ENCODE peak calls at places on chromosome 20, in eight cellular contexts. One of them, this sample, is unnamed.

GRCh38 chr20:46458891-46459750 is 52.7 kb upstream of the ELMO2 start:
- DNase-seq in cardiac fibroblast: no peak
- DNase-seq in activated T-helper 1 cell treated with anti-CD3 and anti-CD28 coated beads, Interleukin-2, amount 50 U/mL, for 16 hours: no peak
- DNase-seq in T-helper 1 cell: no peak
- DNase-seq in AG08396: peak
- DNase-seq in effector CD4-positive, alpha-beta T cell: no peak
- DNase-seq in HT1080: no peak
- DNase-seq in fibroblast of pulmonary artery: peak
- DNase-seq in this sample: no peak

GRCh38 chr20:61844621-61845020 is 221.1 kb downstream of the TAF4 start:
- DNase-seq in activated T-helper 1 cell treated with anti-CD3 and anti-CD28 coated beads, Interleukin-2, amount 50 U/mL, for 16 hours: no peak
- DNase-seq in T-helper 1 cell: no peak
- DNase-seq in cardiac fibroblast: no peak
- DNase-seq in AG08396: no peak
- DNase-seq in HT1080: no peak
- DNase-seq in effector CD4-positive, alpha-beta T cell: no peak
- DNase-seq in fibroblast of pulmonary artery: no peak
- DNase-seq in this sample: no peak

GRCh38 chr20:35462351-35462750 is 7.0 kb downstream of the CEP250 start:
- DNase-seq in fibroblast of pulmonary artery: no peak
- DNase-seq in cardiac fibroblast: no peak
- DNase-seq in AG08396: no peak
- DNase-seq in T-helper 1 cell: no peak
- DNase-seq in activated T-helper 1 cell treated with anti-CD3 and anti-CD28 coated beads, Interleukin-2, amount 50 U/mL, for 16 hours: no peak
- DNase-seq in effector CD4-positive, alpha-beta T cell: no peak
- DNase-seq in HT1080: no peak
- DNase-seq in this sample: no peak

GRCh38 chr20:18388860-18389259 is 78.0 kb downstream of the DZANK1 start:
- DNase-seq in HT1080: peak
- DNase-seq in T-helper 1 cell: no peak
- DNase-seq in AG08396: peak
- DNase-seq in cardiac fibroblast: peak
- DNase-seq in fibroblast of pulmonary artery: peak
- DNase-seq in activated T-helper 1 cell treated with anti-CD3 and anti-CD28 coated beads, Interleukin-2, amount 50 U/mL, for 16 hours: no peak
- DNase-seq in effector CD4-positive, alpha-beta T cell: no peak
- DNase-seq in this sample: no peak

GRCh38 chr20:43567477-43567876 is 8.7 kb downstream of the SGK2 start:
- DNase-seq in T-helper 1 cell: no peak
- DNase-seq in fibroblast of pulmonary artery: no peak
- DNase-seq in HT1080: no peak
- DNase-seq in effector CD4-positive, alpha-beta T cell: no peak
- DNase-seq in AG08396: no peak
- DNase-seq in activated T-helper 1 cell treated with anti-CD3 and anti-CD28 coated beads, Interleukin-2, amount 50 U/mL, for 16 hours: no peak
- DNase-seq in cardiac fibroblast: no peak
- DNase-seq in this sample: no peak

GRCh38 chr20:1811621-1812498 is 83.3 kb upstream of the SIRPA start:
- DNase-seq in effector CD4-positive, alpha-beta T cell: no peak
- DNase-seq in T-helper 1 cell: no peak
- DNase-seq in AG08396: no peak
- DNase-seq in cardiac fibroblast: no peak
- DNase-seq in activated T-helper 1 cell treated with anti-CD3 and anti-CD28 coated beads, Interleukin-2, amount 50 U/mL, for 16 hours: no peak
- DNase-seq in fibroblast of pulmonary artery: no peak
- DNase-seq in HT1080: no peak
- DNase-seq in this sample: no peak

GRCh38 chr20:34713194-34713943 is 9.2 kb downstream of the TP53INP2 start:
- DNase-seq in activated T-helper 1 cell treated with anti-CD3 and anti-CD28 coated beads, Interleukin-2, amount 50 U/mL, for 16 hours: no peak
- DNase-seq in fibroblast of pulmonary artery: peak
- DNase-seq in HT1080: peak
- DNase-seq in effector CD4-positive, alpha-beta T cell: no peak
- DNase-seq in AG08396: peak
- DNase-seq in T-helper 1 cell: no peak
- DNase-seq in cardiac fibroblast: peak
- DNase-seq in this sample: peak

GRCh38 chr20:25538838-25539665 is 46.3 kb downstream of the NINL start:
- DNase-seq in HT1080: no peak
- DNase-seq in activated T-helper 1 cell treated with anti-CD3 and anti-CD28 coated beads, Interleukin-2, amount 50 U/mL, for 16 hours: no peak
- DNase-seq in effector CD4-positive, alpha-beta T cell: no peak
- DNase-seq in fibroblast of pulmonary artery: no peak
- DNase-seq in cardiac fibroblast: no peak
- DNase-seq in T-helper 1 cell: no peak
- DNase-seq in AG08396: no peak
- DNase-seq in this sample: no peak

GRCh38 chr20:46683939-46684750 is 5.1 kb downstream of the TP53RK start:
- DNase-seq in AG08396: peak
- DNase-seq in HT1080: no peak
- DNase-seq in cardiac fibroblast: peak
- DNase-seq in fibroblast of pulmonary artery: peak
- DNase-seq in effector CD4-positive, alpha-beta T cell: no peak
- DNase-seq in T-helper 1 cell: no peak
- DNase-seq in activated T-helper 1 cell treated with anti-CD3 and anti-CD28 coated beads, Interleukin-2, amount 50 U/mL, for 16 hours: no peak
- DNase-seq in this sample: no peak

GRCh38 chr20:10761786-10762185 is 88.0 kb upstream of the JAG1 start:
- DNase-seq in cardiac fibroblast: peak
- DNase-seq in AG08396: no peak
- DNase-seq in fibroblast of pulmonary artery: peak
- DNase-seq in effector CD4-positive, alpha-beta T cell: no peak
- DNase-seq in T-helper 1 cell: no peak
- DNase-seq in HT1080: peak
- DNase-seq in activated T-helper 1 cell treated with anti-CD3 and anti-CD28 coated beads, Interleukin-2, amount 50 U/mL, for 16 hours: no peak
- DNase-seq in this sample: no peak

GRCh38 chr20:49854190-49854875 is 41.7 kb downstream of the SLC9A8 start:
- DNase-seq in fibroblast of pulmonary artery: no peak
- DNase-seq in T-helper 1 cell: no peak
- DNase-seq in AG08396: no peak
- DNase-seq in activated T-helper 1 cell treated with anti-CD3 and anti-CD28 coated beads, Interleukin-2, amount 50 U/mL, for 16 hours: no peak
- DNase-seq in HT1080: no peak
- DNase-seq in effector CD4-positive, alpha-beta T cell: no peak
- DNase-seq in cardiac fibroblast: no peak
- DNase-seq in this sample: no peak

GRCh38 chr20:46406200-46406985 is at the start of gene ELMO2:
- DNase-seq in cardiac fibroblast: peak
- DNase-seq in T-helper 1 cell: peak
- DNase-seq in activated T-helper 1 cell treated with anti-CD3 and anti-CD28 coated beads, Interleukin-2, amount 50 U/mL, for 16 hours: peak
- DNase-seq in effector CD4-positive, alpha-beta T cell: peak
- DNase-seq in HT1080: peak
- DNase-seq in AG08396: peak
- DNase-seq in fibroblast of pulmonary artery: peak
- DNase-seq in this sample: peak

GRCh38 chr20:32743237-32744112 is at the start of gene COMMD7:
- DNase-seq in T-helper 1 cell: peak
- DNase-seq in cardiac fibroblast: peak
- DNase-seq in AG08396: peak
- DNase-seq in fibroblast of pulmonary artery: peak
- DNase-seq in activated T-helper 1 cell treated with anti-CD3 and anti-CD28 coated beads, Interleukin-2, amount 50 U/mL, for 16 hours: peak
- DNase-seq in HT1080: peak
- DNase-seq in effector CD4-positive, alpha-beta T cell: peak
- DNase-seq in this sample: peak

GRCh38 chr20:38827770-38828281 is 22.3 kb downstream of the PPP1R16B start:
- DNase-seq in HT1080: no peak
- DNase-seq in T-helper 1 cell: no peak
- DNase-seq in cardiac fibroblast: peak
- DNase-seq in effector CD4-positive, alpha-beta T cell: no peak
- DNase-seq in fibroblast of pulmonary artery: peak
- DNase-seq in activated T-helper 1 cell treated with anti-CD3 and anti-CD28 coated beads, Interleukin-2, amount 50 U/mL, for 16 hours: no peak
- DNase-seq in AG08396: no peak
- DNase-seq in this sample: no peak

GRCh38 chr20:53599378-53599777 is 5.7 kb upstream of the ZNF217 start:
- DNase-seq in fibroblast of pulmonary artery: no peak
- DNase-seq in cardiac fibroblast: no peak
- DNase-seq in activated T-helper 1 cell treated with anti-CD3 and anti-CD28 coated beads, Interleukin-2, amount 50 U/mL, for 16 hours: no peak
- DNase-seq in HT1080: no peak
- DNase-seq in effector CD4-positive, alpha-beta T cell: no peak
- DNase-seq in AG08396: no peak
- DNase-seq in T-helper 1 cell: no peak
- DNase-seq in this sample: no peak

GRCh38 chr20:32189691-32190607 is 17.6 kb downstream of the PLAGL2 start:
- DNase-seq in cardiac fibroblast: peak
- DNase-seq in activated T-helper 1 cell treated with anti-CD3 and anti-CD28 coated beads, Interleukin-2, amount 50 U/mL, for 16 hours: peak
- DNase-seq in effector CD4-positive, alpha-beta T cell: peak
- DNase-seq in HT1080: no peak
- DNase-seq in T-helper 1 cell: no peak
- DNase-seq in AG08396: peak
- DNase-seq in fibroblast of pulmonary artery: no peak
- DNase-seq in this sample: no peak

GRCh38 chr20:32481311-32482103 is 103.6 kb downstream of the NOL4L start:
- DNase-seq in effector CD4-positive, alpha-beta T cell: no peak
- DNase-seq in HT1080: no peak
- DNase-seq in fibroblast of pulmonary artery: no peak
- DNase-seq in AG08396: no peak
- DNase-seq in cardiac fibroblast: no peak
- DNase-seq in activated T-helper 1 cell treated with anti-CD3 and anti-CD28 coated beads, Interleukin-2, amount 50 U/mL, for 16 hours: no peak
- DNase-seq in T-helper 1 cell: no peak
- DNase-seq in this sample: no peak

GRCh38 chr20:59765599-59766177 is 161.3 kb downstream of the PHACTR3 start:
- DNase-seq in HT1080: no peak
- DNase-seq in cardiac fibroblast: no peak
- DNase-seq in T-helper 1 cell: peak
- DNase-seq in effector CD4-positive, alpha-beta T cell: no peak
- DNase-seq in activated T-helper 1 cell treated with anti-CD3 and anti-CD28 coated beads, Interleukin-2, amount 50 U/mL, for 16 hours: no peak
- DNase-seq in AG08396: no peak
- DNase-seq in fibroblast of pulmonary artery: no peak
- DNase-seq in this sample: no peak

GRCh38 chr20:36506253-36506652 is 35.1 kb upstream of the MYL9 start:
- DNase-seq in T-helper 1 cell: no peak
- DNase-seq in effector CD4-positive, alpha-beta T cell: no peak
- DNase-seq in HT1080: no peak
- DNase-seq in fibroblast of pulmonary artery: peak
- DNase-seq in activated T-helper 1 cell treated with anti-CD3 and anti-CD28 coated beads, Interleukin-2, amount 50 U/mL, for 16 hours: no peak
- DNase-seq in AG08396: no peak
- DNase-seq in cardiac fibroblast: peak
- DNase-seq in this sample: no peak